ENCODE peak calls at places on chromosomes 6 and 20, in four cellular contexts. T is psoas muscle, Q is suprapubic skin, K is endothelial cell. C is an unnamed sample.

GRCh38 chr20:19802492-19803158 is 44.6 kb downstream of the RIN2 start:
- DNase-seq in Q (no peak), K (no peak), T (no peak), C (no peak)

GRCh38 chr6:7550433-7550801 is 8.9 kb downstream of the DSP start:
- DNase-seq in T (no peak), Q (no peak), K (no peak), C (no peak)

GRCh38 chr6:3280866-3281465 is 22.2 kb downstream of the PSMG4 start:
- DNase-seq in K (no peak), T (no peak), Q (peak), C (no peak)

GRCh38 chr20:45444050-45444449 is 25.5 kb upstream of the WFDC2 start:
- DNase-seq in K (no peak), T (no peak), Q (no peak), C (no peak)

GRCh38 chr6:108689279-108690161 is 128.8 kb downstream of the FOXO3 start:
- DNase-seq in Q (no peak), T (peak), K (no peak), C (no peak)

GRCh38 chr6:53906842-53907241 is 112.0 kb downstream of the LRRC1 start:
- DNase-seq in K (no peak), Q (no peak), T (no peak), C (no peak)

GRCh38 chr6:128507337-128508310 is 12.8 kb downstream of the PTPRK start:
- DNase-seq in T (no peak), K (no peak), Q (no peak), C (no peak)

GRCh38 chr20:10667077-10667401 is 6.8 kb downstream of the JAG1 start:
- DNase-seq in Q (peak), T (peak), K (no peak), C (no peak)

GRCh38 chr20:24980321-24981053 is 12.1 kb downstream of the APMAP start:
- DNase-seq in Q (peak), K (no peak), T (no peak), C (no peak)

GRCh38 chr6:73585566-73586415 is 65.0 kb upstream of the EEF1A1 start:
- DNase-seq in T (no peak), Q (no peak), K (peak), C (no peak)

GRCh38 chr20:25083773-25084615 is 2.1 kb upstream of the VSX1 start:
- DNase-seq in Q (no peak), K (no peak), T (no peak), C (no peak)

GRCh38 chr6:32406197-32406596 is 784 bp downstream of the BTNL2 start:
- DNase-seq in K (no peak), T (no peak), Q (no peak), C (no peak)

GRCh38 chr20:58890454-58891075 is 38.0 kb downstream of the GNAS start:
- DNase-seq in T (peak), K (peak), Q (peak), C (peak)

GRCh38 chr6:41352396-41352795 is 17.0 kb downstream of the NCR2 start:
- DNase-seq in T (no peak), Q (no peak), K (no peak), C (no peak)

GRCh38 chr20:44247676-44248419 is 740 bp downstream of the GDAP1L1 start:
- DNase-seq in K (peak), T (no peak), Q (no peak), C (no peak)

GRCh38 chr6:52307900-52308372 is 23.4 kb upstream of the MCM3 start:
- DNase-seq in Q (no peak), T (no peak), K (no peak), C (no peak)

GRCh38 chr6:161272600-161273355 is 1.1 kb downstream of the AGPAT4 start:
- DNase-seq in Q (no peak), K (peak), T (no peak), C (no peak)

GRCh38 chr6:25312034-25312620 is 33.0 kb downstream of the CARMIL1 start:
- DNase-seq in Q (no peak), T (no peak), K (no peak), C (no peak)

GRCh38 chr6:42041131-42042055 is 8.9 kb upstream of the TAF8 start:
- DNase-seq in K (no peak), T (no peak), Q (no peak), C (no peak)

GRCh38 chr6:116022841-116023380 is 37.8 kb downstream of the FRK start:
- DNase-seq in T (no peak), Q (no peak), K (no peak), C (no peak)

GRCh38 chr20:24699321-24700165 is 230.1 kb downstream of the SYNDIG1 start:
- DNase-seq in Q (peak), K (no peak), T (no peak), C (no peak)

GRCh38 chr20:51366155-51366886 is 176.2 kb downstream of the NFATC2 start:
- DNase-seq in T (peak), K (no peak), Q (peak), C (no peak)

GRCh38 chr6:68279793-68280557 is 355.1 kb upstream of the ADGRB3 start:
- DNase-seq in T (no peak), K (no peak), Q (no peak), C (no peak)

GRCh38 chr20:14915356-14915755 is 577.9 kb upstream of the FLRT3 start:
- DNase-seq in Q (no peak), K (no peak), T (peak), C (no peak)

GRCh38 chr6:89208551-89208950 is 8.6 kb downstream of the GABRR1 start:
- DNase-seq in Q (no peak), K (no peak), T (no peak), C (no peak)

GRCh38 chr6:5302995-5303622 is 41.8 kb downstream of the FARS2 start:
- DNase-seq in T (peak), Q (no peak), K (peak), C (peak)

GRCh38 chr6:106448000-106448426 is 87.5 kb downstream of the CRYBG1 start:
- DNase-seq in Q (no peak), K (no peak), T (peak), C (peak)

GRCh38 chr6:74447013-74447412 is 751.0 kb downstream of the CD109 start:
- DNase-seq in K (no peak), T (no peak), Q (no peak), C (no peak)

GRCh38 chr20:5557123-5557522 is 193.1 kb upstream of the SHLD1 start:
- DNase-seq in Q (no peak), T (peak), K (peak), C (no peak)

GRCh38 chr6:68967549-68968300 is 332.6 kb downstream of the ADGRB3 start:
- DNase-seq in K (peak), Q (no peak), T (peak), C (peak)

GRCh38 chr6:156857573-156857972 is 80.4 kb downstream of the ARID1B start:
- DNase-seq in T (no peak), K (no peak), Q (no peak), C (no peak)

GRCh38 chr6:33670971-33671370 is 40.5 kb downstream of the UQCC2 start:
- DNase-seq in K (no peak), Q (no peak), T (no peak), C (no peak)

GRCh38 chr6:33670086-33670660 is 41.3 kb downstream of the UQCC2 start:
- DNase-seq in Q (no peak), K (no peak), T (no peak), C (no peak)

GRCh38 chr6:33673847-33674246 is 37.7 kb downstream of the UQCC2 start:
- DNase-seq in K (no peak), Q (no peak), T (no peak), C (no peak)

GRCh38 chr6:33671381-33672072 is 40.0 kb downstream of the UQCC2 start:
- DNase-seq in T (no peak), Q (no peak), K (no peak), C (no peak)

DNA sequence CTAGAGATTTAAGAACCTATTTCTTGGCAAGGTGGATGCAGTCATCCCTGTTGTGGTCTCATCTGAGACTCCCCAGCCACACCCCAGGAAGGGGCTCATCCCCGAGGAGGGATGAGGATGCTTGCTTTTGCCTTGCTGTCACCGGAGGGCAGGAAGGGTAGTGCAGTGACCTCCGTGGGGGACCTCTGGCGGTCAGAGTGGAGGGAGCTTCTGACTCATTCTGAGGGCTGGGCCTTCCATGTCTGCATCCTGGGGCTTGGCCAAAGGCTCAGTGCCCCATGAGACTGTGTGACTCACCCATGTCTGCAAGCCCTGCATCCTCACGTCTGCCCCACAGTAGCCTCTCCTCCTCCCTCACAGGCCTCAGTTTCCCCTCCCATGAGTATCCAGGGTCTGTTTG is 38.7 kb downstream of the UQCC2 start:
- DNase-seq in K (no peak), T (peak), Q (peak), C (no peak)
- TF ChIP-seq CTCF in K (no peak), T (peak), Q (peak), C (no peak)

DNA sequence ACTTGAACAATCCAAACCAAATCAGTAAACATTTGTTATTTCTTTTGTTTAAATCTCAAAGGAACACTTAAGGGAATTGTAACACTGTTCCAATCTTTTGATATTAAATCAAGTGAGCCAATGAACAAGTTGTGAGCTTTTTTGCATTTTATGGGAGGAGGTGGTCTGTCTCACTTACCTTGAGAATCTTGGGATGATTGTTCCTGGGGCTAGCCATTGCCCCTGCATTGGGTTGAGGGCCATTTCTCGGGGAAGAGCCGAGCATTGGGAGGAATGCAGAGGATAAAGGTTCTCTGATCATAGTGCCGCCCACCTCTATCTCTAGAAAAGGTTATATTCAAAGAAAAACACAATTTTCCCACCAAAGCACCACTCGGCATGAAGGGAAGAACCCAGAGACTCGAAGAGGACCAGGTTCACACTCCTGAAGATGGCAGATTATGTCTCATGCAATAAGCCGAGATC is 13.8 kb upstream of the TFB1M start:
- DNase-seq in T (no peak), K (no peak), Q (no peak), C (no peak)
- TF ChIP-seq CTCF in T (no peak), K (no peak), Q (no peak), C (no peak)

GRCh38 chr6:33746036-33746600 is 587 bp downstream of the IP6K3 start:
- DNase-seq in K (no peak), T (peak), Q (no peak), C (no peak)
- TF ChIP-seq CTCF in K (no peak), T (no peak), Q (no peak), C (no peak)

GRCh38 chr20:1924910-1925861 is 30.0 kb downstream of the SIRPA start:
- DNase-seq in Q (no peak), T (no peak), K (no peak), C (no peak)
- TF ChIP-seq CTCF in Q (no peak), T (no peak), K (no peak), C (no peak)

C was measured in activated B cell treated with CpG ODN at 0.5 μM for 24 hours.